ENCODE peak calls at places on chromosomes 5 and 9, in eight cellular contexts. W is colonic mucosa; N is ecto neural progenitor cell; U is NCI-H345; P is IMR-90; X is NCI-H2081; Z is effector memory CD8-positive, alpha-beta T cell; V is nucleus accumbens. A is an unnamed sample.

GRCh38 chr9:17995031-17995430 is 416.2 kb downstream of the SH3GL2 start:
- DNase-seq in W (no peak), V (no peak), U (no peak), P (no peak), N (no peak), X (no peak), Z (no peak), A (no peak)

GRCh38 chr5:98581416-98581999 is 192.0 kb upstream of the RGMB start:
- DNase-seq in X (no peak), N (no peak), P (peak), Z (no peak), W (no peak), U (no peak), V (no peak), A (no peak)

GRCh38 chr5:153476767-153477166 is 13.7 kb upstream of the GRIA1 start:
- DNase-seq in V (no peak), W (no peak), P (peak), X (no peak), Z (no peak), U (no peak), N (no peak), A (no peak)

GRCh38 chr9:93020785-93021670 is 37.5 kb upstream of the SUSD3 start:
- DNase-seq in X (no peak), V (no peak), Z (peak), N (no peak), W (no peak), U (no peak), P (no peak), A (no peak)

GRCh38 chr9:121246821-121247511 is 21.0 kb upstream of the GSN start:
- DNase-seq in N (no peak), U (no peak), W (no peak), X (no peak), Z (no peak), P (peak), V (no peak), A (no peak)

GRCh38 chr9:133715866-133716563 is 22.1 kb downstream of the SARDH start:
- DNase-seq in V (no peak), X (peak), Z (no peak), P (peak), U (peak), W (no peak), N (no peak), A (no peak)

GRCh38 chr9:135023389-135023788 is 64.1 kb upstream of the OLFM1 start:
- DNase-seq in X (no peak), N (no peak), U (no peak), W (no peak), V (no peak), P (no peak), Z (no peak), A (no peak)

GRCh38 chr5:37272564-37272963 is 23.4 kb upstream of the CPLANE1 start:
- DNase-seq in P (peak), N (no peak), Z (no peak), U (no peak), W (no peak), V (no peak), X (no peak), A (no peak)